ENCODE peak calls at places on chromosome 10, in ten cellular contexts. G is lung; E is CD8-positive, alpha-beta memory T cell; S is T-helper 17 cell; X is stimulated activated CD4-positive, alpha-beta T cell treated with anti-CD3 and anti-CD28 coated beads, Interleukin-12 subunit alpha, Interleukin-12 subunit beta, amount 100 ng/mL, for 48 hours; D is GM04504; Q is aorta; K is putamen; O is GM23248; R is NCI-H1092 treated with DMSO at 0.1 percent for 48 hours. I is an unnamed sample.

GRCh38 chr10:70954373-70954772 is 66.0 kb upstream of the PCBD1 start:
- DNase-seq in G (no peak), E (no peak), S (no peak), X (no peak), D (no peak), Q (no peak), K (no peak), O (no peak), R (no peak), I (no peak)

GRCh38 chr10:87861566-87861952 is 1.8 kb downstream of the KLLN start:
- DNase-seq in G (peak), E (no peak), S (no peak), X (no peak), D (peak), Q (peak), K (peak), O (peak), R (no peak), I (no peak)

GRCh38 chr10:21272585-21273399 is 252.7 kb downstream of the SKIDA1 start:
- DNase-seq in G (no peak), E (no peak), S (no peak), X (no peak), D (no peak), Q (no peak), K (no peak), O (no peak), R (no peak), I (no peak)

GRCh38 chr10:92200564-92200963 is 90.3 kb downstream of the CPEB3 start:
- DNase-seq in G (no peak), E (no peak), S (no peak), X (no peak), D (no peak), Q (no peak), K (no peak), O (no peak), R (peak), I (no peak)

GRCh38 chr10:31148955-31149354 is 117.3 kb upstream of the ZNF438 start:
- DNase-seq in G (no peak), E (no peak), S (no peak), X (no peak), D (no peak), Q (no peak), K (no peak), O (no peak), R (peak), I (no peak)

GRCh38 chr10:99682032-99682431 is 22.7 kb downstream of the ENTPD7 start:
- DNase-seq in G (no peak), E (no peak), S (no peak), X (no peak), D (no peak), Q (no peak), K (no peak), O (no peak), R (no peak), I (no peak)

GRCh38 chr10:78804356-78805032 is 264.3 kb upstream of the ZMIZ1 start:
- DNase-seq in G (no peak), E (no peak), S (no peak), X (no peak), D (no peak), Q (no peak), K (no peak), O (peak), R (no peak), I (no peak)

GRCh38 chr10:46517541-46517940 is 38.9 kb downstream of the GPRIN2 start:
- DNase-seq in G (no peak), E (no peak), S (no peak), X (no peak), D (no peak), Q (peak), K (no peak), O (no peak), R (no peak), I (no peak)

GRCh38 chr10:55630491-55631056 is 730.5 kb downstream of the ZWINT start:
- DNase-seq in G (no peak), E (no peak), S (no peak), X (no peak), D (no peak), Q (no peak), K (no peak), O (peak), R (no peak), I (no peak)

I was measured in H4.